ENCODE peak calls at places on chromosomes 3 and 15, in seven cellular contexts. Y is WTC11; B is prostate gland; P is CD4-positive, CD25-positive, alpha-beta regulatory T cell; X is pancreas; G is epithelial cell of esophagus; J is amniotic stem cell. M is an unnamed sample.

GRCh38 chr3:102060814-102061213 is 211.5 kb downstream of the NFKBIZ start:
- DNase-seq in G (peak; percentile 26), Y (no peak), X (no peak), B (no peak), J (no peak), P (no peak), M (peak; percentile 37)

GRCh38 chr3:150543531-150543930 is 2.8 kb downstream of the SERP1 start:
- DNase-seq in G (no peak), X (no peak), B (no peak), P (no peak), Y (no peak), J (no peak), M (no peak)

GRCh38 chr3:187777331-187778046 is 32.2 kb upstream of the BCL6 start:
- DNase-seq in B (no peak), P (peak; percentile 87), Y (no peak), X (no peak), G (peak; percentile 86), J (no peak), M (no peak)

GRCh38 chr15:51924146-51925068 is 47.2 kb downstream of the LEO1 start:
- DNase-seq in B (no peak), Y (peak; percentile 38), X (no peak), P (no peak), G (no peak), J (no peak), M (no peak)

GRCh38 chr3:126927405-126927750 is 55.5 kb upstream of the PLXNA1 start:
- DNase-seq in P (no peak), G (no peak), B (no peak), X (no peak), Y (no peak), J (no peak), M (no peak)

GRCh38 chr3:10753964-10754363 is 62.1 kb upstream of the SLC6A11 start:
- DNase-seq in P (peak; percentile 16), Y (peak; percentile 86), J (no peak), X (peak; percentile 34), G (peak; percentile 63), B (peak; percentile 32), M (no peak)

GRCh38 chr3:127011270-127011992 is 28.5 kb downstream of the PLXNA1 start:
- DNase-seq in G (no peak), X (no peak), B (no peak), P (no peak), J (no peak), Y (no peak), M (no peak)

GRCh38 chr3:186458306-186459107 is 85.7 kb downstream of the CRYGS start:
- DNase-seq in J (no peak), G (no peak), B (no peak), P (no peak), Y (no peak), X (no peak), M (no peak)

GRCh38 chr3:12470111-12470510 is 14.2 kb upstream of the TSEN2 start:
- DNase-seq in P (no peak), X (no peak), J (no peak), G (peak; percentile 53), B (no peak), Y (no peak), M (no peak)

GRCh38 chr15:64854526-64854925 is 12.8 kb downstream of the PLEKHO2 start:
- DNase-seq in P (no peak), J (no peak), X (no peak), Y (no peak), B (no peak), G (no peak), M (no peak)